ENCODE peak calls at places on chromosomes 3 and 15, in eight cellular contexts. D, U, X, H, B, M, S and R are unnamed samples.

GRCh38 chr3:159938712-159939111 is 49.9 kb upstream of the IL12A start:
- DNase-seq in S (no peak), B (no peak), H (no peak), M (no peak), D (no peak), X (no peak), U (peak), R (no peak)

GRCh38 chr3:80870476-80871041 is 890.9 kb downstream of the GBE1 start:
- DNase-seq in M (no peak), H (no peak), U (no peak), X (no peak), S (no peak), D (no peak), B (no peak), R (no peak)

GRCh38 chr3:188469228-188469885 is 315.4 kb downstream of the LPP start:
- DNase-seq in B (no peak), S (no peak), H (no peak), U (no peak), D (no peak), X (no peak), M (no peak), R (no peak)

GRCh38 chr15:45611305-45611704 is 23.5 kb upstream of the SQOR start:
- DNase-seq in D (peak), B (peak), S (no peak), H (no peak), M (no peak), U (no peak), X (no peak), R (no peak)

GRCh38 chr15:55221090-55222011 is 24.6 kb upstream of the RSL24D1 start:
- DNase-seq in X (peak), S (no peak), M (no peak), U (peak), H (no peak), B (peak), D (peak), R (no peak)

GRCh38 chr15:31197497-31198414 is 96.2 kb upstream of the TRPM1 start:
- DNase-seq in U (peak), B (peak), M (no peak), X (no peak), H (no peak), D (peak), S (no peak), R (no peak)

GRCh38 chr15:31435256-31435781 is 108.7 kb downstream of the KLF13 start:
- DNase-seq in S (peak), U (peak), H (no peak), B (peak), X (peak), D (peak), M (peak), R (peak)

GRCh38 chr3:38238416-38239008 is 27.1 kb upstream of the SLC22A13 start:
- DNase-seq in X (no peak), U (no peak), S (no peak), H (no peak), M (no peak), B (no peak), D (no peak), R (no peak)

GRCh38 chr15:38638841-38639240 is 74.2 kb upstream of the RASGRP1 start:
- DNase-seq in D (no peak), M (no peak), B (no peak), X (no peak), H (no peak), U (no peak), S (no peak), R (no peak)

GRCh38 chr15:47719730-47720129 is 2.4 kb downstream of the SEMA6D start:
- DNase-seq in X (no peak), U (no peak), D (no peak), M (no peak), B (no peak), H (no peak), S (no peak), R (no peak)

GRCh38 chr3:97658670-97659285 is 105.8 kb upstream of the ARL6 start:
- DNase-seq in S (peak), U (peak), B (peak), M (no peak), X (peak), H (no peak), D (peak), R (no peak)

GRCh38 chr3:96266395-96267187 is 547.8 kb upstream of the EPHA6 start:
- DNase-seq in B (no peak), D (no peak), X (no peak), M (no peak), S (no peak), U (no peak), H (no peak), R (no peak)

GRCh38 chr3:179454887-179455286 is 3.6 kb upstream of the GNB4 start:
- DNase-seq in S (no peak), B (no peak), X (no peak), M (no peak), D (peak), H (no peak), U (no peak), R (no peak)

GRCh38 chr3:50254577-50255250 is 14.2 kb upstream of the SEMA3B start:
- DNase-seq in B (no peak), M (no peak), H (no peak), D (no peak), U (peak), S (no peak), X (no peak), R (peak)

GRCh38 chr3:31166249-31166885 is 271.9 kb upstream of the GADL1 start:
- DNase-seq in H (no peak), X (no peak), B (no peak), M (no peak), D (peak), U (peak), S (no peak), R (no peak)

GRCh38 chr3:31297899-31298298 is 234.8 kb upstream of the STT3B start:
- DNase-seq in B (no peak), H (no peak), S (no peak), U (no peak), D (no peak), M (no peak), X (no peak), R (no peak)

GRCh38 chr3:195609229-195609628 is 25.5 kb upstream of the APOD start:
- DNase-seq in M (no peak), D (no peak), X (no peak), S (no peak), B (no peak), U (no peak), H (no peak), R (no peak)

GRCh38 chr3:95289295-95289694 is 1226.4 kb downstream of the NSUN3 start:
- DNase-seq in S (no peak), D (no peak), X (no peak), U (no peak), B (no peak), H (no peak), M (no peak), R (no peak)

GRCh38 chr3:54304867-54305266 is 182.5 kb downstream of the CACNA2D3 start:
- DNase-seq in M (no peak), S (peak), H (no peak), X (no peak), D (no peak), B (no peak), U (no peak), R (no peak)

GRCh38 chr3:138328341-138328740 is 1.3 kb downstream of the NME9 start:
- DNase-seq in M (no peak), X (no peak), D (peak), S (no peak), B (no peak), H (no peak), U (no peak), R (no peak)

GRCh38 chr3:16474304-16474703 is 39.2 kb downstream of the RFTN1 start:
- DNase-seq in B (no peak), H (no peak), S (peak), D (peak), M (no peak), X (no peak), U (peak), R (no peak)

GRCh38 chr3:177357352-177358084 is 160.2 kb upstream of the TBL1XR1 start:
- DNase-seq in H (no peak), U (peak), D (peak), S (peak), M (no peak), B (peak), X (peak), R (peak)

GRCh38 chr3:14646589-14647413 is 4.8 kb upstream of the CCDC174 start:
- DNase-seq in U (no peak), B (no peak), S (no peak), H (no peak), D (no peak), X (no peak), M (no peak), R (no peak)